ENCODE peak calls at places on chromosomes 4 and X, in ten cellular contexts. U is glutamatergic neuron, I is thoracic aorta, A is suprapubic skin, L is astrocyte of the cerebellum, Y is K562, F is fibroblast of mammary gland, W is transverse colon, Q is cardiac fibroblast, O is HFFc6. Z is an unnamed sample.

GRCh38 chr4:10688827-10689226 is 4.3 kb upstream of the CLNK start:
- DNase-seq in O (no peak), W (no peak), A (no peak), Q (no peak), U (no peak), Y (no peak), F (no peak), L (no peak), I (no peak), Z (no peak)

GRCh38 chr4:47686294-47686872 is 151.5 kb downstream of the CORIN start:
- DNase-seq in U (peak; percentile 71), F (peak; percentile 58), Y (peak; percentile 58), I (no peak), W (peak; percentile 57), Q (peak; percentile 63), A (no peak), L (no peak), O (peak; percentile 28), Z (no peak)

GRCh38 chr4:88779431-88779830 is 81.8 kb upstream of the NAP1L5 start:
- DNase-seq in O (no peak), F (no peak), Q (peak; percentile 45), U (no peak), W (no peak), I (no peak), Y (no peak), A (no peak), L (peak; percentile 90), Z (no peak)

GRCh38 chr4:184170996-184171395 is 46.7 kb downstream of the ENPP6 start:
- DNase-seq in Q (peak; percentile 32), L (no peak), Y (no peak), F (peak; percentile 34), W (no peak), I (no peak), U (peak; percentile 58), A (no peak), O (peak; percentile 6), Z (peak; percentile 54)

GRCh38 chr4:78601013-78601412 is 49.4 kb downstream of the ANXA3 start:
- DNase-seq in Y (peak; percentile 46), U (no peak), F (peak; percentile 79), O (no peak), A (no peak), I (no peak), Q (no peak), L (no peak), W (no peak), Z (no peak)

GRCh38 chr4:138949866-138950265 is 65.7 kb upstream of the NOCT start:
- DNase-seq in U (no peak), Q (no peak), I (no peak), A (no peak), W (no peak), Y (no peak), O (no peak), L (no peak), F (no peak), Z (no peak)

GRCh38 chrX:47629419-47630210 is at the start of gene CFP:
- DNase-seq in F (no peak), Q (no peak), L (no peak), A (no peak), I (no peak), U (no peak), O (no peak), W (no peak), Y (no peak), Z (no peak)

GRCh38 chr4:25443851-25444250 is 66.8 kb downstream of the ANAPC4 start:
- DNase-seq in L (no peak), I (no peak), Y (no peak), Q (no peak), O (no peak), W (no peak), U (no peak), A (no peak), F (no peak), Z (no peak)

GRCh38 chr4:142817442-142817841 is 28.7 kb downstream of the INPP4B start:
- DNase-seq in I (no peak), A (peak; percentile 63), Q (peak; percentile 93), O (peak; percentile 96), U (no peak), W (no peak), Y (no peak), L (peak; percentile 88), F (peak; percentile 96), Z (peak; percentile 55)

GRCh38 chr4:5124876-5125275 is 73.6 kb downstream of the STK32B start:
- DNase-seq in I (no peak), L (no peak), A (no peak), O (no peak), Q (no peak), Y (no peak), U (no peak), W (no peak), F (no peak), Z (no peak)

GRCh38 chr4:89509708-89510269 is 202.2 kb upstream of the GPRIN3 start:
- DNase-seq in L (peak; percentile 39), F (peak; percentile 97), U (no peak), Y (no peak), I (no peak), O (peak; percentile 41), W (no peak), Q (peak; percentile 94), A (no peak), Z (peak; percentile 53)

DNA sequence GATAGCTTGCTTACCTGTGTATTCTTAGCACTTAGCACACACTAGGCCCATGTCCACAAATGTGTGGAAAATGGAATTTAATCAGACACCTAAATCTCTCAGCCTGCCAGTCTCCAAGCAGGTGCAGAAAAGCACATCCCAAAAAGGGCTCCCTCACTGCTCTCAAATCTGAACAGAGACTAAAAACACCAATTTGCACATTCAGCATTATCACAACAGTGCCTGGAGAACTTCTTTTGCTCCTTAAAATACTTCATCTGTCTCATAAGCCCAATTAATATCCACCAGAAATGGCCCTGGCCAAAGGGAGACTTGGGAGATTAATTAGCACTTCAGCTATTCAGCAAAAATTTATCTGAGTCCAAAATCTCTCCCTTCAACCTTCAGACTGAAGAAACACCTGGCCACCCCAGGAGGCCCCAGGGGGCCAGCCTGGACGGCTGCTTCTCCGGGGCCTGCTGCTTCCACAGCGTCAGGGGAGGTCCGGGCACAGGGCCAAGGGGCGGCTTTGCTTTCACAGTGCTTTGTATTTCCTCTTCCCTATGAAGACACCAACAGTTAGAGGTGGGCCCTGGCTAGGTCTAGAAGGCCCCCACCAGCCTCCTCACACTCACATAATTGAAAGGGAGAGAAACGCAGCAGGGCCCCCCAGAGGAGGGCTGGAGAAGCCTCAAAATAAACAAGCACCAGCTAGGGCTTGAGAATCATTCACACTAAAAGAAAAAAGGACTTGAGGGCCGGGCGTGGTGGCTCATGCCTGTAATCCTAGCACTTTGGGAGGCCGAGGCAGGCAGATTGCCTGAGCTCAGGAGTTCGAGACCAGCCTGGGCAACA is 18.0 kb downstream of the SCD5 start:
- DNase-seq in F (peak; percentile 49), L (no peak), A (peak; percentile 74), O (no peak), U (no peak), W (peak; percentile 72), Y (no peak), I (no peak), Q (peak; percentile 68), Z (no peak)
- TF ChIP-seq CTCF in F (no peak), L (no peak), A (no peak), O (no peak), U (no peak), W (no peak), Y (peak; percentile 18), I (no peak), Q (peak; percentile 7), Z (no peak)

GRCh38 chr4:169485791-169486742 is 126.3 kb downstream of the NEK1 start:
- DNase-seq in I (no peak), O (peak; percentile 49), W (peak; percentile 26), U (peak; percentile 27), Y (no peak), L (peak; percentile 63), F (peak; percentile 73), Q (peak; percentile 79), A (no peak), Z (no peak)

GRCh38 chr4:169485084-169485483 is 127.3 kb downstream of the NEK1 start:
- DNase-seq in Y (no peak), F (peak; percentile 53), O (peak; percentile 7), Q (peak; percentile 43), I (no peak), U (no peak), L (no peak), W (no peak), A (no peak), Z (no peak)

DNA sequence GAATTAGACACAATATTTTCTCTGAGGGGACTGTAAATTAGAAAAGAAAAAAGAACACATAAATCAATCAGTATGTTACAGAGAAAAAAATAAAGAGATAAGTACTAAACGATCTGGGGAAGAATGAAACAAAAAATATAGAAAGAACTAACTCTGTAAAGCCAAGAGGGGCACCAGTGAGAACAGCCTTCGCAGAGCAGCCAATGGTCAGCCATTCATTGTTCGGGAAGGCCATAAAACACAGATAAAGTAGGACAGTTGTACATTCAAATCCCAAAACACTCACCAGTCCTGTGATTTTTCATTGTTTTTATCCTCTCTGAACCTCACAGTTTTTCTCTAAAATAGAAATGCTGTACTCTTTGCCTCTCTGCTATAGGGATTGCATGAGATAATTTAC is 127.9 kb downstream of the NEK1 start:
- DNase-seq in F (peak; percentile 3), O (no peak), U (no peak), Y (no peak), L (peak; percentile 2), I (no peak), Q (peak; percentile 42), A (no peak), W (no peak), Z (no peak)
- TF ChIP-seq CTCF in F (no peak), O (peak; percentile 30), U (no peak), Y (no peak), L (peak; percentile 33), I (no peak), Q (no peak), A (no peak), W (no peak), Z (no peak)

DNA sequence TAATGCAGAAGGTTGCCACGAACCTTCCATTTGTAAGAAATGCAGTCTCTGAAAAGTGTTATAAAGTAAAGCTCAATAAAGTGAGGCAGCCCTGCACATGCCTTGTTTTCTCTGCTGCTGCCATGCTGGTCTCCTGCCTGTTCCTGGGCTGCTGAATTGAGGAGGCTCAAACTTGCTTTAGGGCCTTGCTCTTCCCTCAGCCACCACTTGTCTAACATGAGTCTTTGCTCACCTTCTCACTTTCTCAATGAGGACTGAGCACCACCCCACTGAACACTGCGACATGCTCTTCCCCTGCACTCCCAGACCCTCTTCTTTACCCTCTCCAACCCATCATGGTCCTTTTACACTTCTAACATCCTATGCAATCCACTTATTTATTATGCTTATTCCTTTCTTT is 25.2 kb upstream of the MFAP3L start:
- DNase-seq in L (no peak), F (no peak), U (no peak), I (no peak), Y (no peak), W (no peak), A (no peak), O (no peak), Q (no peak), Z (no peak)
- TF ChIP-seq CTCF in L (no peak), F (no peak), U (no peak), I (no peak), Y (no peak), W (no peak), A (no peak), O (no peak), Q (no peak), Z (no peak)

DNA sequence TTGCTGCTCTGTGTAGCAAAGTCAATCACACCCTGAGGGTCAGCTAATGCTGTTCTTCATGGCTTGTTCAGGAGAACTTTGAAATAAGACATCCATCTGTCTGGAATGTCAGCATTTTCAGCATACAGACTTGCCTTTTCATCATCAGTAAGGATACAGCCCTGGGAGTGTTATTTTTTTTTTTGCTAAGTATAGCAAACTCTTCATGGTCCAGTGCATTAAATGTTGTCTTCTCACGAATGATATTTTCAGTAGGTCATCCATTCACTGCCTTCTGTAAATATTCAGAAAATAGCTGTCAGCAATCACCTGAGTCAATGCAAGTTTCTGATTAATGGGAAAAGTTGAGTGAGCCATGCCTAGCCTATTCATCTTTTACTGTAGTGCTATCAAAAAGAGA is 268.8 kb upstream of the SMIM31 start:
- DNase-seq in W (no peak), O (no peak), Q (no peak), U (no peak), F (no peak), I (no peak), A (no peak), Y (no peak), L (no peak), Z (no peak)
- TF ChIP-seq CTCF in W (no peak), O (no peak), Q (no peak), U (no peak), F (no peak), I (no peak), A (no peak), Y (no peak), L (no peak), Z (no peak)

Z was measured in AG04450.